ENCODE peak calls at places on chromosomes 13 and 19, in five cellular contexts. One of them, this sample, is unnamed.
A peak's percentile ranks its signal among the peaks of the same experiment; 100 is the strongest.

GRCh38 chr19:17075860-17076538 is 422 bp downstream of the MYO9B start:
- DNase-seq in heart right ventricle: peak; percentile 49
- DNase-seq in MG63: peak; percentile 46
- DNase-seq in fibroblast of pulmonary artery: no peak
- DNase-seq in NCI-H146: peak; percentile 61
- DNase-seq in this sample: no peak

GRCh38 chr13:61950828-61951227 is 535.2 kb upstream of the PCDH20 start:
- DNase-seq in heart right ventricle: no peak
- DNase-seq in MG63: no peak
- DNase-seq in fibroblast of pulmonary artery: no peak
- DNase-seq in NCI-H146: no peak
- DNase-seq in this sample: no peak

GRCh38 chr19:46408611-46409039 is 4.7 kb downstream of the CCDC8 start:
- DNase-seq in heart right ventricle: peak; percentile 42
- DNase-seq in MG63: no peak
- DNase-seq in fibroblast of pulmonary artery: peak; percentile 62
- DNase-seq in NCI-H146: peak; percentile 40
- DNase-seq in this sample: no peak

GRCh38 chr13:110263906-110264305 is 43.1 kb downstream of the COL4A1 start:
- DNase-seq in heart right ventricle: peak; percentile 57
- DNase-seq in MG63: no peak
- DNase-seq in fibroblast of pulmonary artery: no peak
- DNase-seq in NCI-H146: no peak
- DNase-seq in this sample: no peak

GRCh38 chr19:8473652-8474476 is 28.6 kb downstream of the PRAM1 start:
- DNase-seq in heart right ventricle: no peak
- DNase-seq in MG63: no peak
- DNase-seq in fibroblast of pulmonary artery: no peak
- DNase-seq in NCI-H146: no peak
- DNase-seq in this sample: no peak

GRCh38 chr13:110455941-110456340 is 105.6 kb downstream of the RAB20 start:
- DNase-seq in heart right ventricle: peak; percentile 74
- DNase-seq in MG63: peak; percentile 69
- DNase-seq in fibroblast of pulmonary artery: peak; percentile 76
- DNase-seq in NCI-H146: peak; percentile 94
- DNase-seq in this sample: peak; percentile 10

GRCh38 chr13:76293346-76293745 is 592.9 kb downstream of the KCTD12 start:
- DNase-seq in heart right ventricle: no peak
- DNase-seq in MG63: no peak
- DNase-seq in fibroblast of pulmonary artery: peak; percentile 85
- DNase-seq in NCI-H146: no peak
- DNase-seq in this sample: no peak

GRCh38 chr19:1064661-1065605 is 2.0 kb upstream of the ARHGAP45 start:
- DNase-seq in heart right ventricle: no peak
- DNase-seq in MG63: peak; percentile 66
- DNase-seq in fibroblast of pulmonary artery: peak; percentile 72
- DNase-seq in NCI-H146: peak; percentile 38
- DNase-seq in this sample: no peak

GRCh38 chr13:113669231-113669870 is 2.3 kb downstream of the GRK1 start:
- DNase-seq in heart right ventricle: no peak
- DNase-seq in MG63: no peak
- DNase-seq in fibroblast of pulmonary artery: no peak
- DNase-seq in NCI-H146: no peak
- DNase-seq in this sample: no peak

GRCh38 chr13:113421673-113422270 is 31.5 kb downstream of the ADPRHL1 start:
- DNase-seq in heart right ventricle: no peak
- DNase-seq in MG63: no peak
- DNase-seq in fibroblast of pulmonary artery: peak; percentile 10
- DNase-seq in NCI-H146: no peak
- DNase-seq in this sample: no peak

GRCh38 chr13:25267715-25268114 is 19.6 kb downstream of the MTMR6 start:
- DNase-seq in heart right ventricle: no peak
- DNase-seq in MG63: no peak
- DNase-seq in fibroblast of pulmonary artery: peak; percentile 50
- DNase-seq in NCI-H146: no peak
- DNase-seq in this sample: no peak

GRCh38 chr19:13060233-13060963 is 42.3 kb downstream of the LYL1 start:
- DNase-seq in heart right ventricle: no peak
- DNase-seq in MG63: peak; percentile 94
- DNase-seq in fibroblast of pulmonary artery: peak; percentile 19
- DNase-seq in NCI-H146: no peak
- DNase-seq in this sample: no peak

GRCh38 chr19:52224211-52224610 is 34.4 kb downstream of the PPP2R1A start:
- DNase-seq in heart right ventricle: no peak
- DNase-seq in MG63: no peak
- DNase-seq in fibroblast of pulmonary artery: no peak
- DNase-seq in NCI-H146: no peak
- DNase-seq in this sample: no peak

GRCh38 chr19:17954401-17954800 is 12.5 kb upstream of the KCNN1 start:
- DNase-seq in heart right ventricle: no peak
- DNase-seq in MG63: no peak
- DNase-seq in fibroblast of pulmonary artery: no peak
- DNase-seq in NCI-H146: no peak
- DNase-seq in this sample: no peak

GRCh38 chr13:59774511-59774911 is 389.2 kb downstream of the DIAPH3 start:
- DNase-seq in heart right ventricle: no peak
- DNase-seq in MG63: peak; percentile 26
- DNase-seq in fibroblast of pulmonary artery: peak; percentile 63
- DNase-seq in NCI-H146: no peak
- DNase-seq in this sample: no peak

GRCh38 chr19:2332341-2333026 is 4.0 kb downstream of the SPPL2B start:
- DNase-seq in heart right ventricle: no peak
- DNase-seq in MG63: no peak
- DNase-seq in fibroblast of pulmonary artery: no peak
- DNase-seq in NCI-H146: peak; percentile 26
- DNase-seq in this sample: peak; percentile 25

GRCh38 chr19:3778104-3778867 is 6.3 kb upstream of the RAX2 start:
- DNase-seq in heart right ventricle: no peak
- DNase-seq in MG63: no peak
- DNase-seq in fibroblast of pulmonary artery: no peak
- DNase-seq in NCI-H146: no peak
- DNase-seq in this sample: no peak

GRCh38 chr13:47708386-47708785 is 292.7 kb downstream of the SUCLA2 start:
- DNase-seq in heart right ventricle: no peak
- DNase-seq in MG63: no peak
- DNase-seq in fibroblast of pulmonary artery: peak; percentile 52
- DNase-seq in NCI-H146: no peak
- DNase-seq in this sample: no peak